ENCODE peak calls at places on chromosomes 11 and 22, in ten cellular contexts. V is dorsolateral prefrontal cortex, U is AG04450, Q is MM.1S, T is left ventricle myocardium inferior, Z is tibial artery, C is body of pancreas, P is IMR-90, G is ovary, X is gastrocnemius medialis. I is an unnamed sample.

GRCh38 chr11:123033895-123034294 is 28.0 kb downstream of the HSPA8 start:
- DNase-seq in Q (no peak), Z (no peak), U (no peak), P (no peak), C (no peak), V (no peak), G (no peak), X (no peak), T (no peak), I (no peak)

GRCh38 chr11:115199501-115199900 is 304.7 kb downstream of the CADM1 start:
- DNase-seq in G (no peak), T (no peak), C (no peak), P (peak; percentile 59), U (no peak), V (no peak), X (no peak), Z (no peak), Q (no peak), I (no peak)

GRCh38 chr11:8328231-8328794 is 64.6 kb upstream of the LMO1 start:
- DNase-seq in G (no peak), Z (no peak), X (no peak), C (no peak), Q (no peak), T (no peak), P (no peak), V (no peak), U (no peak), I (peak; percentile 51)

GRCh38 chr22:31229402-31230140 is 17.5 kb downstream of the LIMK2 start:
- DNase-seq in V (peak; percentile 40), T (peak; percentile 47), U (no peak), X (peak; percentile 39), Q (peak; percentile 53), C (peak; percentile 80), G (peak; percentile 64), P (peak; percentile 48), Z (no peak), I (peak; percentile 78)

GRCh38 chr11:7892751-7893356 is 38.2 kb downstream of the OR10A6 start:
- DNase-seq in C (no peak), Q (peak; percentile 63), Z (no peak), U (peak; percentile 50), G (no peak), P (peak; percentile 74), V (no peak), X (no peak), T (no peak), I (no peak)

GRCh38 chr22:50151571-50152537 is 18.7 kb upstream of the PANX2 start:
- DNase-seq in U (no peak), Q (no peak), G (no peak), Z (no peak), V (no peak), P (no peak), C (no peak), X (no peak), T (no peak), I (no peak)

GRCh38 chr11:46649180-46649738 is 31.9 kb downstream of the ATG13 start:
- DNase-seq in C (peak; percentile 30), Z (peak; percentile 79), V (peak; percentile 63), T (peak; percentile 44), U (peak; percentile 91), X (peak; percentile 81), Q (no peak), P (peak; percentile 97), G (peak; percentile 70), I (no peak)

GRCh38 chr11:110712643-110713468 is 619 bp upstream of the ARHGAP20 start:
- DNase-seq in X (peak; percentile 13), P (peak; percentile 52), U (no peak), C (peak; percentile 8), Q (no peak), V (peak; percentile 60), Z (peak; percentile 66), T (no peak), G (no peak), I (peak; percentile 38)

GRCh38 chr11:114183041-114183511 is 113.1 kb upstream of the NNMT start:
- DNase-seq in P (no peak), C (peak; percentile 42), Z (peak; percentile 70), U (no peak), T (no peak), X (peak; percentile 81), Q (no peak), V (no peak), G (no peak), I (peak; percentile 12)

GRCh38 chr11:12930850-12931249 is 78.3 kb upstream of the RASSF10 start:
- DNase-seq in P (no peak), C (no peak), G (no peak), T (no peak), X (no peak), V (no peak), Q (no peak), Z (no peak), U (no peak), I (no peak)

GRCh38 chr11:75292943-75293342 is 52.4 kb downstream of the TPBGL start:
- DNase-seq in U (no peak), P (no peak), X (no peak), G (no peak), Q (no peak), Z (no peak), C (no peak), T (no peak), V (no peak), I (no peak)

GRCh38 chr11:116989184-116989583 is 109.0 kb downstream of the SIK3 start:
- DNase-seq in V (no peak), G (no peak), X (no peak), C (no peak), U (no peak), Q (no peak), P (no peak), Z (no peak), T (no peak), I (no peak)

GRCh38 chr22:46612904-46613605 is 7.1 kb upstream of the GRAMD4 start:
- DNase-seq in Q (no peak), Z (no peak), C (no peak), G (no peak), U (no peak), P (no peak), X (no peak), V (no peak), T (peak; percentile 42), I (no peak)

GRCh38 chr11:66328307-66329144 is 7.7 kb downstream of the RIN1 start:
- DNase-seq in P (peak; percentile 70), T (peak; percentile 79), X (peak; percentile 54), U (no peak), V (peak; percentile 79), C (peak; percentile 77), G (peak; percentile 77), Q (peak; percentile 63), Z (peak; percentile 84), I (peak; percentile 82)

DNA sequence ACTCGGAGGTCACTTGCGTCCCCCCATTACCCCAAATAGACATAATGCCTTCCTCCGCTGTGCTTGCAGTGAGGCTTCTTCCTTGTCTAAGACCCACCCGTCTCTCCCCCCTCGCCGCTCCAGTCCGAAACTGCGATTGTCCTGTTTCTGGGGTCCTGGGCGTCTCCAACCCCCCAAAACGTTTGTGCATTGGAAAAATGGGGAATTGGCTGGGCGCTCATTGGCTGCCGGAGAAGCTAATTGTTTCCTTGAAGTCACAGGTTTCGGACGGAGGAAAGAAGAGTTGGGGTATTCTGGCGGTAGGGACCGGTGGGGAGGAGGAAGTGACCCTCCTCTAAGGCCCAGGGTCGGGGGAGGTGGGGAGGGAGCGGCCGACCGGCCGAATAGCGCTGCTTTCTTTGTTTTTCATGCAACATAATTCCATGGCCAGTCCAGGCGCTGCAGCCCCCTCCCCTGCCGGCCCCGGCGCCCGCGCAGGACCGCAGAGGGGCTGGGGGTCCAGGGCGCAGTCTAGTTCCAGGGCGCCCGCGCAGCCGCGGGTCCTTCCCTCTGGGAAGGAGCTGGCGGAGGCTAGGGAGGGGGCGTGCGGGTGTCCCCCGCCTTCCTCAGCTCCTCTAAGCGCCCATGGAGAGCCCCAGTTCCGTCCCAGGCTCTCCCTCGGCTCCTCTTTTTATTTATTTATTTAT is 12.7 kb upstream of the CPT1A start:
- DNase-seq in X (no peak), T (no peak), Z (no peak), V (no peak), U (no peak), G (no peak), Q (no peak), C (no peak), P (no peak), I (no peak)
- H3K4me3 ChIP-seq in X (peak overlapping the region; percentile 60), T (peak overlapping the region; percentile 73), Z (peak overlapping the region; percentile 60), V (peak overlapping the region; percentile 58), U (no peak overlapping the region), G (peak overlapping the region; percentile 44), Q (no peak overlapping the region), C (no peak overlapping the region), P (no peak overlapping the region), I (no peak overlapping the region)

GRCh38 chr22:44445307-44445680 is 52.7 kb downstream of the RTL6 start:
- DNase-seq in Z (peak; percentile 42), G (no peak), X (no peak), U (no peak), T (no peak), Q (no peak), P (no peak), C (no peak), V (no peak), I (no peak)
- H3K27ac ChIP-seq in Z (no peak overlapping the region), G (no peak overlapping the region), X (no peak overlapping the region), U (no peak overlapping the region), T (no peak overlapping the region), Q (no peak overlapping the region), P (no peak overlapping the region), C (no peak overlapping the region), V (no peak overlapping the region), I (no peak overlapping the region)

GRCh38 chr11:111977141-111978027 is 40.2 kb downstream of the DIXDC1 start:
- DNase-seq in X (peak; percentile 51), T (peak; percentile 72), P (no peak), Q (no peak), C (peak; percentile 70), G (peak; percentile 71), U (no peak), V (peak; percentile 61), Z (peak; percentile 93), I (no peak)
- TF ChIP-seq CTCF in X (no peak), T (no peak), P (no peak), Q (no peak), C (no peak), G (no peak), U (no peak), V (peak; percentile 33), Z (no peak), I (no peak)

GRCh38 chr11:73273246-73273890 is 1.2 kb downstream of the P2RY6 start:
- DNase-seq in G (peak; percentile 3), P (no peak), Z (peak; percentile 35), C (no peak), V (no peak), Q (no peak), U (no peak), X (peak; percentile 11), T (no peak), I (no peak)

GRCh38 chr11:73271936-73272679 is at the start of gene P2RY6:
- DNase-seq in C (no peak), Q (peak; percentile 87), T (no peak), P (peak; percentile 60), Z (peak; percentile 67), G (no peak), U (no peak), X (peak; percentile 38), V (peak; percentile 44), I (no peak)

GRCh38 chr11:73274722-73275380 is 2.7 kb downstream of the P2RY6 start:
- DNase-seq in Q (no peak), V (no peak), U (no peak), T (no peak), C (no peak), Z (peak; percentile 67), P (no peak), G (peak; percentile 7), X (peak; percentile 23), I (no peak)

GRCh38 chr11:73270855-73271477 is 1.2 kb upstream of the P2RY6 start:
- DNase-seq in Z (no peak), V (no peak), P (no peak), Q (peak; percentile 7), X (peak; percentile 9), C (no peak), G (no peak), U (no peak), T (no peak), I (no peak)

GRCh38 chr11:73272680-73273038 is 521 bp downstream of the P2RY6 start:
- DNase-seq in P (no peak), U (no peak), T (no peak), Q (no peak), X (no peak), Z (no peak), V (no peak), G (no peak), C (no peak), I (no peak)
- H3K4me3 ChIP-seq in P (no peak overlapping the region), U (no peak overlapping the region), T (peak overlapping the region; percentile 44), Q (no peak overlapping the region), X (no peak overlapping the region), Z (no peak overlapping the region), V (peak overlapping the region; percentile 17), G (no peak overlapping the region), C (no peak overlapping the region), I (no peak overlapping the region)